ENCODE peak calls at places on chromosomes 12 and 14, in six cellular contexts. O, Q, G, H, Z and D are unnamed samples.

GRCh38 chr14:35147711-35148110 is 25.4 kb downstream of the PRORP start:
- DNase-seq in Q (no peak), Z (no peak), G (no peak), O (no peak), H (no peak), D (no peak)

GRCh38 chr14:50064993-50065392 is 51.4 kb downstream of the VCPKMT start:
- DNase-seq in Z (peak), Q (peak), O (peak), H (peak), G (no peak), D (no peak)

GRCh38 chr14:64064447-64064846 is 211.6 kb downstream of the SYNE2 start:
- DNase-seq in O (no peak), Z (no peak), G (no peak), Q (no peak), H (no peak), D (no peak)

GRCh38 chr12:1740161-1740948 is 49.5 kb downstream of the ADIPOR2 start:
- DNase-seq in O (no peak), Z (no peak), Q (no peak), G (no peak), H (no peak), D (no peak)

GRCh38 chr14:79706382-79706781 is 504.9 kb downstream of the DIO2 start:
- DNase-seq in G (no peak), O (no peak), H (no peak), Q (no peak), Z (no peak), D (no peak)

GRCh38 chr14:94050231-94050880 is 24.2 kb downstream of the OTUB2 start:
- DNase-seq in H (no peak), O (no peak), Q (peak), Z (no peak), G (peak), D (peak)

GRCh38 chr14:94175403-94176146 is 1.5 kb downstream of the PPP4R4 start:
- DNase-seq in G (no peak), O (no peak), H (no peak), Q (no peak), Z (no peak), D (no peak)

GRCh38 chr12:104506691-104507401 is 50.1 kb downstream of the CHST11 start:
- DNase-seq in Q (no peak), G (no peak), Z (no peak), H (no peak), O (no peak), D (no peak)

GRCh38 chr12:40716037-40716436 is 23.8 kb downstream of the CNTN1 start:
- DNase-seq in Q (no peak), G (no peak), Z (no peak), H (no peak), O (no peak), D (no peak)

GRCh38 chr12:89731064-89731463 is 22.4 kb upstream of the ATP2B1 start:
- DNase-seq in H (no peak), Q (no peak), G (no peak), O (peak), Z (no peak), D (no peak)

GRCh38 chr12:65907465-65907864 is 83.2 kb downstream of the HMGA2 start:
- DNase-seq in O (no peak), Q (no peak), H (no peak), G (no peak), Z (no peak), D (no peak)

GRCh38 chr14:92923744-92924103 is 774 bp downstream of the CHGA start:
- DNase-seq in Z (no peak), G (no peak), Q (no peak), O (no peak), H (no peak), D (no peak)

GRCh38 chr14:58082491-58083098 is 69.4 kb downstream of the ARMH4 start:
- DNase-seq in Q (no peak), O (peak), H (no peak), G (no peak), Z (no peak), D (no peak)

GRCh38 chr12:113396828-113397496 is 6.7 kb downstream of the SDS start:
- DNase-seq in O (no peak), Q (no peak), Z (no peak), H (no peak), G (no peak), D (no peak)

GRCh38 chr14:30620178-30620577 is 1.9 kb upstream of the SCFD1 start:
- DNase-seq in Q (no peak), G (no peak), O (peak), Z (peak), H (peak), D (no peak)

GRCh38 chr12:12265571-12266388 is 1.1 kb downstream of the LRP6 start:
- DNase-seq in Z (peak), G (no peak), Q (no peak), O (peak), H (no peak), D (no peak)

GRCh38 chr14:58643366-58643765 is 5.6 kb downstream of the DACT1 start:
- DNase-seq in H (no peak), O (no peak), Q (no peak), G (no peak), Z (no peak), D (no peak)

GRCh38 chr12:5582541-5582940 is 150.6 kb downstream of the NTF3 start:
- DNase-seq in Z (no peak), G (no peak), Q (no peak), H (no peak), O (no peak), D (no peak)

GRCh38 chr12:5577741-5578140 is 145.8 kb downstream of the NTF3 start:
- DNase-seq in O (no peak), Z (no peak), G (no peak), Q (no peak), H (no peak), D (no peak)

GRCh38 chr12:5578775-5579174 is 146.9 kb downstream of the NTF3 start:
- DNase-seq in G (no peak), Z (no peak), H (no peak), Q (no peak), O (no peak), D (no peak)

GRCh38 chr12:5581616-5582367 is 149.9 kb downstream of the NTF3 start:
- DNase-seq in H (no peak), O (no peak), Z (no peak), G (no peak), Q (no peak), D (no peak)

GRCh38 chr12:5580911-5581488 is 149.1 kb downstream of the NTF3 start:
- DNase-seq in Q (no peak), Z (no peak), H (no peak), G (no peak), O (no peak), D (no peak)
- TF ChIP-seq CTCF in Q (no peak), Z (no peak), H (no peak), G (no peak), O (no peak), D (no peak)

GRCh38 chr14:21017528-21018245 is 7.2 kb downstream of the NDRG2 start:
- DNase-seq in Q (no peak), O (no peak), G (peak), Z (no peak), H (no peak), D (no peak)

GRCh38 chr14:21016791-21017190 is 8.1 kb downstream of the NDRG2 start:
- DNase-seq in Q (no peak), G (no peak), H (no peak), O (no peak), Z (no peak), D (no peak)

GRCh38 chr14:21020977-21021545 is 3.8 kb downstream of the NDRG2 start:
- DNase-seq in Z (no peak), O (no peak), H (no peak), G (peak), Q (no peak), D (no peak)

GRCh38 chr14:21018286-21018685 is 6.6 kb downstream of the NDRG2 start:
- DNase-seq in Q (no peak), H (no peak), O (no peak), Z (no peak), G (peak), D (no peak)

DNA sequence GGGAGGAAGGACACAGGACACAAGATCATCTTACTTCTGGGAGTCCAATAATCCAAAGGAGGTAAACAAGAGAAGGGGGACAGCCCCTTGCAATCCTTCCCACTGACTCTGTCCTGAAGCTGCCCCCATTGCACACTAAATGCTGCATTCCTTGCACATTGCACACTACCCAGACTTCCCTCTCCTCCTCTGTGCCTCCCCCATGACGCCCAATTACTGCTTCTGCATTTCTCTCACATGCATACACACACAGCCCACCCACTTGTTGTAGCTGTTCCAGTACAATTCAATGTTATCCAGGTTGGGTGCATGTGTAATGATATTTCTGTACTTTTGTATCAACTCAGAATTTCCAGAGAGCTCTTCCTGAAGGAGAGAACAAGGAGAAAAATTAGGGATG is 5.5 kb downstream of the NDRG2 start:
- DNase-seq in Q (no peak), H (no peak), G (peak), Z (no peak), O (no peak), D (no peak)
- TF ChIP-seq CTCF in Q (no peak), H (no peak), G (no peak), Z (no peak), O (no peak), D (no peak)

DNA sequence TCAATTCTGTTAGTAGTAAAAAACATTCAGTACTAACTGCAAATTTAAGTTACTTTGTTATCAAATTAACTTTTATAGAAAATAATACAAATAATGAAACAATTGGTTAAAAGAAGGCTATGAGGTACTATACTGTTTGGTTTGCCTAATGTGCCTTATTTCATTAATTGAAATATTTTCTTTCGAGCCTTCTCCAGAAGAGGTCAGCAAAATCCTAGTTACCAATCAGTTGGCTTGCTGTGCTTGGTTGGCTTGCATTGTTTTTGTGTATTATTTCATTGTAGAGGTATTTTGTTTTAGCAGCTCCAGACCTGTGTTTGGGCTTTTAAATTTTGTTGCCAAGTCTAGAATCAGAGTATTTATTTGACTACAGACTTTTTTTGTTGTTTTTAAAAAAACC is 68.5 kb downstream of the AEBP2 start:
- DNase-seq in Z (no peak), H (no peak), G (no peak), Q (no peak), O (peak), D (no peak)
- TF ChIP-seq CTCF in Z (no peak), H (no peak), G (peak), Q (peak), O (no peak), D (peak)

DNA sequence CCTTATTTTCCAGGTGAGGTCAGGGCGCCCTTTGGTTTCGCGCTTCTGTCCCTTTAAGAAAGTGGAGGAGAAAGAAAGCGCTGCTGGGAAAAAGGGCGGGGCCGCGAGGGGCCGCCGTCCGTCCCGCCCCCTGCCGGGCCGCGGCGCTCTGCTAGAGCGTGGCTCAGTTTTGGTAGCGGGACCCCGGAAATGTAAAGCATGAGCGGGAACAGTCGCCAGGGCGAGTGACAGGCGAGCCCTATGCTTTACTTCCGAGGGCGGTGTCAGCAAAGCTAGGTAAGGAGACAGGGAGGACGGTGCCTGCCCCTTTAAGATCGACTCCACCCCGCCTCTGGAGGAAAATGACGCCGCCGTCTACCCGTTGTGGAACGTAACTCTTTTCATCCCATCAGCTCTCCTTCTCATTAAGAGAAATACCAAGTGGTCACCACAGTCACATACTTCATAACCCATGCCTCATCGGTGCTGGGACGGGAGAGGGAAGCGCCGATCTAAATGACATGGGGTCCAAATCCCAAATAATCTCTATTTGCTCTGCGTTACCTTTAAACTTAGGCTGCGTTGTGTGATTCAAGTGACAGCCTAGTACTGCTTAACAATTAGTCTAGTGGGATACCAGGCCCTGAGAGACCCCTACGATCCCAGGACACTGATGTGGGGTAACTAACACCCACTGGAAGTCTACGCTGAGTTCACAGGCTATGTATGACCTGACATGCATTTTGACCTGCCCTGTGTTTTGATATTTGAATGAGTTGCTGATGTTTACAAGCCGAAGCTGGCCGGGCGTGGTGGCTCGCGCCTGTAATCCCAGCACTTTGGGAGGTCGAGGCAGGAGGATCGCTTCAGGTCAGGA is at the start of gene ETFBKMT:
- DNase-seq in Z (peak), G (peak), O (peak), H (peak), Q (peak), D (peak)
- TF ChIP-seq CTCF in Z (peak), G (no peak), O (no peak), H (peak), Q (peak), D (peak)